ENCODE peak calls at places on chromosomes 1 and 21, in seven cellular contexts. C, F, L, Y, O, X and U are unnamed samples. For H3K4me1 and H3K36me3, the result is how much of the 10 kb centered on the place peaks cover.

GRCh38 chr1:201213106-201213770 is 22.6 kb downstream of the IGFN1 start:
- DNase-seq in C (no peak), F (no peak), Y (no peak), O (no peak), X (no peak), L (peak), U (no peak)

GRCh38 chr1:156421062-156421938 is 52.3 kb downstream of the RHBG start:
- DNase-seq in Y (peak), C (peak), L (peak), F (peak), O (peak), X (peak), U (peak)

GRCh38 chr1:15833069-15833679 is 14.3 kb upstream of the SPEN start:
- DNase-seq in Y (peak), F (no peak), L (peak), X (peak), O (no peak), C (peak), U (peak)

GRCh38 chr1:178339834-178340233 is 156.9 kb downstream of the CLEC20A start:
- DNase-seq in F (no peak), Y (no peak), L (no peak), C (no peak), O (no peak), X (no peak), U (no peak)

GRCh38 chr1:48203287-48203900 is 19.1 kb upstream of the SLC5A9 start:
- DNase-seq in Y (peak), F (peak), X (peak), L (no peak), C (peak), O (peak), U (no peak)

GRCh38 chr1:19808351-19808750 is 6.7 kb downstream of the RNF186 start:
- DNase-seq in X (no peak), Y (no peak), L (no peak), O (no peak), C (no peak), F (no peak), U (no peak)

GRCh38 chr1:147613506-147613905 is 56.8 kb downstream of the ACP6 start:
- DNase-seq in L (no peak), O (no peak), X (no peak), Y (no peak), C (no peak), F (no peak), U (no peak)

GRCh38 chr1:205630241-205630640 is 1.6 kb downstream of the ELK4 start:
- DNase-seq in X (peak), Y (peak), O (no peak), F (no peak), C (no peak), L (no peak), U (no peak)

GRCh38 chr1:177780096-177780700 is 189.7 kb downstream of the SEC16B start:
- DNase-seq in Y (peak), F (peak), X (peak), C (peak), L (no peak), O (peak), U (no peak)

GRCh38 chr1:111148376-111148881 is 8.4 kb downstream of the CEPT1 start:
- DNase-seq in C (no peak), F (no peak), L (no peak), Y (no peak), X (no peak), O (no peak), U (no peak)

GRCh38 chr1:193108471-193108870 is 3.3 kb upstream of the GLRX2 start:
- DNase-seq in Y (no peak), O (no peak), C (no peak), F (no peak), L (no peak), X (no peak), U (no peak)

DNA sequence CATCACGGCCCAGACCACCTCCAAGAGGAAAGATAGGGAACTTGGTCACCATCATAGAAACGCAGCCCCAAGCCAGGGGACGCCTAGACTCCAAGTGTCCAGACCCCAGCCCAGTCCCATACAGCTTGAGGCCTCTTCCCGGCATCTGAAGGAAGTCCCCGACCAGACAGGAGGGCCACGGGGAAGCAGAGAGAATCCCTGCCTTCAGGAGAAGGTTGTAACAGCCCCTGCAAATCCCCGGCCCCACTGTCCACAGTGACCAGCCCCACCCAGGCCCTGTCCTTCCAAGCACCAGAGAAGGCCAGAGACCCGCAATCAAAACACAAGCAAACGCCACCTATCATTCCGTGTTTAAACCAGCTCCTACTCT is 1.7 kb downstream of the SLC19A1 start:
- DNase-seq in X (no peak), C (no peak), O (no peak), L (no peak), F (no peak), Y (no peak), U (no peak)
- H3K4me1 ChIP-seq in X (under half), C (under half), O (under half), L (under half), F (under half), Y (under half), U (under half)

DNA sequence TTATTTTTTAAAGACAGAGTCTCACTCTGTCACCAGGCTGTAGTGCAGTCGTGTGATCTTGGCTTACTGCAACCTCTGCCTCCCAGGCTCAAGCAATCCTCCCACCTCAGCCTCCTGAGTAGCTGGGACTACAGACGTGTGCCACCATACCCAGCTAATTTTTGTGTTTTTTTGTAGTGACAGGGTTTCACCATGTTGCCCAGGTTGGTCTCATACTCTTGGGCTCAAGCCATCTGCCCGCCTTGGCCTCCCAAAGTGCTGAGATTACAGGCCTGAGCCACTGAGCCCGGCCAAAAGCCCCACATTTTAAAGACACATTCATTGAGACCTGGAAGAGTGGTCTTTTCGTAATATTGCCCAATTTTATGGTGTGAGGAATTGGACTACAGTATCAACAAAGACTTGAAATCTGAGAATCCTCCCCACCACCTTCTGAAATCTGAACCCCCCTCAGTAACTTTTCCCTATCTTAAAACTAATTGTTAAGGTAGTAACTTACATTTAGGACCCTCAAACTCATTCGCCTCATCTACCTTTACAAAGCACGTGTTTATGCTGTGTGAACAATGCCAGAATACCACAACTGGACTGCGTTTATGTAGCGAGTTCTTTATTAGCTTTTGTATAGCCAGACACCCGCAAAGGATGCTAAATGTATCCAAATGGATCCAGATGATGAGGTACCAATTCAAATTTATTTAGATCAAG is 2.7 kb downstream of the ERRFI1 start:
- DNase-seq in C (no peak), O (no peak), Y (no peak), X (peak), L (no peak), F (no peak), U (no peak)
- H3K4me3 ChIP-seq in C (peak), O (peak), Y (peak), X (peak), L (peak), F (peak), U (no peak)

GRCh38 chr1:16967962-16968361 is 12.5 kb downstream of the MFAP2 start:
- DNase-seq in C (no peak), L (no peak), Y (no peak), O (no peak), F (no peak), X (no peak), U (no peak)

GRCh38 chr1:16965486-16966067 is 14.8 kb downstream of the MFAP2 start:
- DNase-seq in L (no peak), F (no peak), C (no peak), Y (no peak), O (no peak), X (no peak), U (no peak)

GRCh38 chr1:16968372-16968771 is 12.0 kb downstream of the MFAP2 start:
- DNase-seq in X (no peak), Y (no peak), F (no peak), C (no peak), L (no peak), O (no peak), U (no peak)

GRCh38 chr1:16966282-16966681 is 14.1 kb downstream of the MFAP2 start:
- DNase-seq in X (no peak), L (no peak), C (no peak), F (no peak), O (no peak), Y (no peak), U (no peak)

DNA sequence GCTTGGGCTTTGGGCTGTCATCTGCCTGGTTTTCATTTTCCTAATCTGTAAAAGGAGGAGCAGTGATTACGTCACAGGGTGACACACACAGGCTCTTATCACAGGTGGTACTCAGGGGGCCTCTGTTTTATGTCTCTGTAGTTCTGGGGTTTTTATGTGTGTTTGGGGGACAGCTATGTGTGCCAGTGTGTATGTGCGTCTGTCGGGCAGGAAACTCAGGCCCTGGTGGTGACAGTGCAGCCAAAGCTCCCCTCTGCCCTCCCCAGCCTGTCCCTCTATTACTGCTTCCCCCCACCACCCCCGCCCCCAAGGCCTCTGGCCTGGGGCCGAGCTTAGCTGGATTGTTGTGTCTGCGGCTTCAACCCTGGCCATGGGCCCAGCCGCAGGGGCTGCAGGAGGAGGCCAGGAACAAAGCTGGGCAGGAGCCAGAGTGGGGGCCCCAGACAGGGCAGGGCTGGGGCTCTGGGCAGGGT is 13.3 kb downstream of the MFAP2 start:
- DNase-seq in C (no peak), Y (peak), X (peak), L (peak), F (no peak), O (no peak), U (no peak)
- H3K36me3 ChIP-seq in C (under half), Y (under half), X (under half), L (under half), F (under half), O (under half), U (under half)

GRCh38 chr1:183842817-183843187 is 37.9 kb downstream of the RGL1 start:
- DNase-seq in O (no peak), X (peak), L (no peak), Y (no peak), C (no peak), F (no peak), U (no peak)

GRCh38 chr1:183840140-183840539 is 35.2 kb downstream of the RGL1 start:
- DNase-seq in Y (peak), O (no peak), F (no peak), X (peak), L (no peak), C (no peak), U (no peak)

GRCh38 chr1:183841950-183842816 is 37.3 kb downstream of the RGL1 start:
- DNase-seq in O (no peak), L (no peak), Y (peak), F (peak), X (peak), C (no peak), U (no peak)

GRCh38 chr1:183844806-183845205 is 39.9 kb downstream of the RGL1 start:
- DNase-seq in F (no peak), O (no peak), X (no peak), L (no peak), Y (no peak), C (no peak), U (no peak)

GRCh38 chr1:183841550-183841949 is 36.6 kb downstream of the RGL1 start:
- DNase-seq in X (peak), L (no peak), O (no peak), Y (peak), F (no peak), C (no peak), U (no peak)
- H3K4me1 ChIP-seq in X (under half), L (under half), O (under half), Y (under half), F (under half), C (under half), U (under half)

GRCh38 chr1:64514197-64514765 is 44.4 kb downstream of the CACHD1 start:
- DNase-seq in F (no peak), O (no peak), X (peak), C (no peak), L (no peak), Y (peak), U (no peak)
- H3K4me3 ChIP-seq in F (no peak), O (no peak), X (peak), C (no peak), L (no peak), Y (no peak), U (no peak)

GRCh38 chr1:43438576-43439120 is 15.1 kb downstream of the HYI start:
- DNase-seq in F (no peak), X (no peak), O (no peak), L (peak), Y (no peak), C (no peak), U (no peak)

GRCh38 chr1:43440358-43440757 is 13.4 kb downstream of the HYI start:
- DNase-seq in O (no peak), F (no peak), L (peak), Y (no peak), C (no peak), X (no peak), U (no peak)

GRCh38 chr1:43439121-43439581 is 14.6 kb downstream of the HYI start:
- DNase-seq in Y (no peak), X (no peak), F (no peak), C (no peak), O (no peak), L (peak), U (no peak)

GRCh38 chr1:43441166-43441893 is 12.4 kb downstream of the HYI start:
- DNase-seq in F (no peak), Y (no peak), X (no peak), O (no peak), L (peak), C (no peak), U (no peak)

DNA sequence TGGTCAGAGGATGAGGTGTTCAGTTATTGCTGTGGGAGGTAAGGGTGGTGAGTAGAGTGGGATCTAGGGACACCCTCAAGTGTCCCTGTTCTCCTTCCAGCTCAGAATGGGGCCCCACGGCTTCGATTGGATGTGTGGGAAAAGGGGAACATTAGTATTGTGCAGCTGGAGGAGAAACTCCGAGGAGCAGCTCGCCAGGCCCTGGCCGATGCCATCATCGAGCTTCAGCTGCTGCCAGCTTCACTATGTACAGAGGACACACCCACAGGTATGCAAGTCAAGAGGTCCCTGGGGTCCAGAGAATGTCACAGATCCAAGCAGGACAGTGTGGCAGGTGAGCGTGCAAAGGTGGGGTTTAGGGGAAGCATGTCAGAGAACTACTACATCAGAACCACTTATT is 13.9 kb downstream of the HYI start:
- DNase-seq in O (no peak), C (no peak), Y (no peak), X (no peak), L (peak), F (no peak), U (no peak)
- H3K36me3 ChIP-seq in O (under half), C (under half), Y (under half), X (half or more), L (half or more), F (under half), U (under half)